ENCODE peak calls at places on chromosomes 4 and X, in five cellular contexts. R is fibroblast of lung, E is mammary epithelial cell, I is PC-9, V is GM23338. M is an unnamed sample.
A peak's percentile ranks its signal among the peaks of the same experiment; 100 is the strongest.

GRCh38 chr4:54099959-54100606 is at the start of gene GSX2:
- DNase-seq in E (peak; percentile 12), I (no peak), R (no peak), V (peak; percentile 62), M (no peak)

GRCh38 chr4:123488916-123489315 is 92.3 kb downstream of the SPRY1 start:
- DNase-seq in E (peak; percentile 95), I (peak; percentile 80), V (no peak), R (peak; percentile 84), M (no peak)

GRCh38 chrX:14027511-14028019 is 2.1 kb downstream of the GEMIN8 start:
- DNase-seq in I (peak; percentile 75), E (peak; percentile 88), R (peak; percentile 88), V (no peak), M (no peak)

GRCh38 chr4:78032446-78032845 is 24.7 kb upstream of the FRAS1 start:
- DNase-seq in R (no peak), V (peak; percentile 55), I (peak; percentile 40), E (peak; percentile 20), M (no peak)

GRCh38 chr4:41532880-41533279 is 5.1 kb upstream of the LIMCH1 start:
- DNase-seq in E (no peak), R (no peak), V (no peak), I (no peak), M (no peak)

GRCh38 chr4:113823291-113823659 is 61.7 kb upstream of the CAMK2D start:
- DNase-seq in V (no peak), I (no peak), E (no peak), R (peak; percentile 76), M (no peak)

GRCh38 chr4:176830971-176831370 is 38.2 kb upstream of the VEGFC start:
- DNase-seq in V (no peak), E (no peak), R (peak; percentile 69), I (no peak), M (no peak)

GRCh38 chr4:77044458-77045124 is 31.2 kb downstream of the CCNI start:
- DNase-seq in R (peak; percentile 63), I (no peak), E (peak; percentile 39), V (peak; percentile 78), M (no peak)

GRCh38 chr4:83285022-83285387 is 407 bp upstream of the COQ2 start:
- DNase-seq in V (peak; percentile 47), R (peak; percentile 55), E (peak; percentile 9), I (no peak), M (no peak)

GRCh38 chr4:178970433-178971140 is 1528.3 kb upstream of the AGA start:
- DNase-seq in R (peak; percentile 6), V (peak; percentile 8), E (no peak), I (no peak), M (no peak)

GRCh38 chr4:181688886-181689285 is 554.3 kb upstream of the TENM3 start:
- DNase-seq in I (no peak), R (peak; percentile 78), V (no peak), E (no peak), M (no peak)

GRCh38 chr4:40046311-40046980 is 10.2 kb upstream of the N4BP2 start:
- DNase-seq in R (peak; percentile 82), V (no peak), I (peak; percentile 65), E (peak; percentile 31), M (no peak)

GRCh38 chrX:43862434-43862833 is 19.8 kb downstream of the MAOB start:
- DNase-seq in E (no peak), I (no peak), V (no peak), R (no peak), M (no peak)

GRCh38 chr4:16253127-16253960 is 27.1 kb upstream of the TAPT1 start:
- DNase-seq in R (peak; percentile 91), V (no peak), E (peak; percentile 64), I (peak; percentile 50), M (no peak)

GRCh38 chr4:22686156-22686555 is 6.6 kb upstream of the GBA3 start:
- DNase-seq in V (no peak), I (no peak), E (no peak), R (peak; percentile 86), M (no peak)

GRCh38 chr4:141352775-141353544 is 132.3 kb downstream of the ZNF330 start:
- DNase-seq in E (peak; percentile 12), R (peak; percentile 91), I (no peak), V (peak; percentile 33), M (peak; percentile 11)

GRCh38 chr4:128163177-128164117 is 102.3 kb downstream of the LARP1B start:
- DNase-seq in E (peak; percentile 37), I (peak; percentile 89), R (peak; percentile 86), V (peak; percentile 74), M (no peak)

GRCh38 chr4:30836231-30836630 is 116.1 kb downstream of the PCDH7 start:
- DNase-seq in I (no peak), E (no peak), V (no peak), R (peak; percentile 60), M (no peak)

GRCh38 chr4:74794341-74794801 is at the start of gene BTC:
- DNase-seq in I (peak; percentile 55), E (peak; percentile 52), R (peak; percentile 6), V (peak; percentile 69), M (no peak)

GRCh38 chr4:61445374-61446063 is 245.4 kb downstream of the ADGRL3 start:
- DNase-seq in R (no peak), I (no peak), E (no peak), V (no peak), M (no peak)

GRCh38 chr4:37453361-37454262 is 209.1 kb downstream of the NWD2 start:
- DNase-seq in E (peak; percentile 28), I (peak; percentile 47), V (peak; percentile 81), R (peak; percentile 32), M (no peak)

GRCh38 chrX:34917146-34917545 is 25.4 kb upstream of the FAM47B start:
- DNase-seq in I (no peak), V (no peak), E (no peak), R (no peak), M (no peak)

GRCh38 chr4:182862921-182863320 is 54.3 kb downstream of the DCTD start:
- DNase-seq in R (no peak), V (no peak), I (no peak), E (peak; percentile 12), M (no peak)

GRCh38 chr4:11488657-11489448 is 60.2 kb upstream of the HS3ST1 start:
- DNase-seq in E (peak; percentile 73), R (peak; percentile 49), I (peak; percentile 50), V (peak; percentile 30), M (no peak)

GRCh38 chrX:18899796-18900380 is 84.0 kb downstream of the PHKA2 start:
- DNase-seq in E (no peak), I (no peak), V (peak; percentile 35), R (peak; percentile 3), M (no peak)

GRCh38 chr4:2432991-2433530 is 14.3 kb downstream of the CFAP99 start:
- DNase-seq in R (peak; percentile 76), V (no peak), I (no peak), E (no peak), M (no peak)

GRCh38 chr4:19748470-19748869 is 503.2 kb upstream of the SLIT2 start:
- DNase-seq in E (no peak), V (no peak), I (no peak), R (peak; percentile 76), M (no peak)

GRCh38 chrX:25004485-25005032 is 11.2 kb downstream of the ARX start:
- DNase-seq in V (no peak), R (no peak), E (no peak), I (no peak), M (no peak)

GRCh38 chrX:25006586-25007058 is 9.1 kb downstream of the ARX start:
- DNase-seq in E (no peak), V (no peak), R (no peak), I (no peak), M (no peak)

GRCh38 chrX:25005034-25005381 is 10.8 kb downstream of the ARX start:
- DNase-seq in I (no peak), V (peak; percentile 57), R (no peak), E (no peak), M (no peak)

GRCh38 chrX:25004040-25004439 is 11.7 kb downstream of the ARX start:
- DNase-seq in R (no peak), E (no peak), I (no peak), V (no peak), M (no peak)

DNA sequence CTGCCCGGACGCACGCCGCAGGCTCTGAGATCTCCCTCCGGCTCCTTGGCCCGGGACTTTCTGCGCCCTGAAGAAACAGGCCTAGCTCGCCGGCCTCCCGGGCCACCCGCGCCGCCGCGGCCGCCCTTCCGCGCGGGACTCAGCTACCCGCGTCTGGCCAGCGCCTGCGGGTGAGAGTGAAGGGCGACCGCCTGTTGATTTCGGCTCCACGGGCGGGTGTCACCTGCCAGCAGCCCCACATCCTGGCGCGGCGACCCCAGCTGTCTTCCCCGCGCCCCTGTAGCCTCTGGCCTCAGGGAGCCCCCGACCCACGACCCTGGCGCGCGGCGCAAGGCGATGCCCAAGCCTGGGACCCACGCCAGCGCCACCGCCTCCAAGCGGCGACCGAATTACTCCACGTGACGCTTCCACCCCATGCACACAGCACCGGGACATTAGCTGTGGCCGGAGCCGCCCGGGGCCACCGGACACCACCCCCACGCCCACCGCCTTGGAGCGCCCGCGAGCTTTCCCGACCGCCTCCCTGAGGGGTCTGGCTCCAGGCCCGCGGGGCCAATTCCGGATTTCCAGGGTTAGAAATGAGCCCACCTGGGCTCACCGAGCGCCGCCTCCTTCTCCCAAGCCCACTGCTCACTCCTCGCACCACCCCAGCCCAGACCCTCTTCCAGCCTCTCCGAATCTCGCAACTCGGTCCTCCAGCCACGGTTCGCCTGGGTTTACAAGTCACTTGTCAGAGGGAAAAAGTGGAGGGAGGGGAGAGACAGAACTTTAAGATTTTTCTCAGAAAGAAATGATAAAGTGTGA is 10.2 kb downstream of the ARX start:
- DNase-seq in V (no peak), I (no peak), R (no peak), E (no peak), M (no peak)
- TF ChIP-seq EZH2 in V (peak; percentile 95), I (no peak), R (peak; percentile 71), E (peak; percentile 31), M (no peak)

DNA sequence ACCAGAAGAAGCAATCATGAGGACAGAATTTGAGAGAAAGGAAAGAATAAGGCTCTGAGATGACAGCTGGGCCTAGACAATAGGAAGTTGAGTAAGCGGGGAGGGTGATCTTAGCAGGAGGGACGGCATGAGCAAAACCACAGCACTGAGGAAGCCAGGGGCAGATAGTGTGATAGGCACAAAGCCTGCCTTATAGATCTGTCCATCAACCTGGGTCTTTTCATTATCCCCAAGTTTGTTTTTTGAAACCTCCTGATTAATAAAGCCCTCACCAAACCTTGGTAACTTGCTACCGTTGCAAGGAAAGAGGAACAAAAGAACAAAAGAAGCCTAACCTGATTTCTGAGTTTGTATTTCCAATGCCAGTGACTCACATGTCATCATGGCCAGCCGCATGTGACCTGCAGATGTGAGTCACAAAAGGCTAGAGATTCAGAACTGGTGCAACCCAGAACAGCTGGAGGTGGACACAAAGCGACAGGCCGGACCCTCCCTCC is 55.7 kb upstream of the PPARGC1A start:
- DNase-seq in R (peak; percentile 83), V (no peak), I (no peak), E (peak; percentile 81), M (no peak)
- TF ChIP-seq CTCF in R (no peak), V (no peak), I (no peak), E (no peak), M (no peak)

GRCh38 chr4:1402516-1403101 is 3.6 kb downstream of the NKX1-1 start:
- DNase-seq in V (peak; percentile 63), E (no peak), R (no peak), I (no peak), M (no peak)
- TF ChIP-seq EZH2 in V (peak; percentile 93), E (peak; percentile 11), R (peak; percentile 63), I (no peak), M (no peak)

DNA sequence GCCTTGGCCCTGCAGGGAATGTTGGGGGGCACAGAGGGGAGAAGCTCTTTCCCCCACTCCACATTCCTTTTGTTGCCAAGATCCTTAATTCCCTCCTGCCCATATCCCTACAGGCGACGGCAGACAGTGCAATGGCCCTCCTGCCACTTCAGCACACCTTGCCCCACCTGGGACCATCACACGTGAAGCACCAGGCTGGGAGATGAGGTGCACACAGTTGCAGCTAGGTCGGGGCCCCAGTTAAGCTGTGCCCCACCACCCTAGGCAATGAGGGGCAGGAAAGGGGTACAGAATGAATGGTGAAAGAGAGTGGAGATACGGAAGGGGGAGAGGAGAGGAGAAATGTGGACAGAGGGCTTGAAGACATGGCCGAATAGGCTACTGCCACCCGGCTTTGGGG is 26.2 kb downstream of the NALF2 start:
- DNase-seq in E (no peak), I (no peak), V (no peak), R (no peak), M (no peak)
- TF ChIP-seq CTCF in E (no peak), I (no peak), V (no peak), R (no peak), M (no peak)